ENCODE peak calls at places on chromosome 7, in six cellular contexts. One of them, this sample, is unnamed.

GRCh38 chr7:134438946-134439345 is 20.0 kb downstream of the AKR1B1 start:
- DNase-seq in NCI-H2171 treated with DMSO at 0.1 percent for 48 hours: no peak
- DNase-seq in Kasumi-1: no peak
- DNase-seq in right atrium auricular region: no peak
- DNase-seq in fibroblast of pulmonary artery: no peak
- DNase-seq in stimulated activated CD8-positive, alpha-beta memory T cell treated with anti-CD3 and anti-CD28 coated beads, Interleukin-4, amount 100 ng/mL, for 24 hours: no peak
- DNase-seq in this sample: no peak

GRCh38 chr7:30093351-30094019 is 41.3 kb upstream of the MTURN start:
- DNase-seq in NCI-H2171 treated with DMSO at 0.1 percent for 48 hours: no peak
- DNase-seq in Kasumi-1: no peak
- DNase-seq in right atrium auricular region: peak
- DNase-seq in fibroblast of pulmonary artery: peak
- DNase-seq in stimulated activated CD8-positive, alpha-beta memory T cell treated with anti-CD3 and anti-CD28 coated beads, Interleukin-4, amount 100 ng/mL, for 24 hours: no peak
- DNase-seq in this sample: no peak

GRCh38 chr7:37666026-37666780 is 17.4 kb upstream of the GPR141 start:
- DNase-seq in NCI-H2171 treated with DMSO at 0.1 percent for 48 hours: no peak
- DNase-seq in Kasumi-1: no peak
- DNase-seq in right atrium auricular region: no peak
- DNase-seq in fibroblast of pulmonary artery: no peak
- DNase-seq in stimulated activated CD8-positive, alpha-beta memory T cell treated with anti-CD3 and anti-CD28 coated beads, Interleukin-4, amount 100 ng/mL, for 24 hours: no peak
- DNase-seq in this sample: no peak

GRCh38 chr7:30501264-30501663 is 3.4 kb downstream of the GGCT start:
- DNase-seq in NCI-H2171 treated with DMSO at 0.1 percent for 48 hours: no peak
- DNase-seq in Kasumi-1: no peak
- DNase-seq in right atrium auricular region: no peak
- DNase-seq in fibroblast of pulmonary artery: no peak
- DNase-seq in stimulated activated CD8-positive, alpha-beta memory T cell treated with anti-CD3 and anti-CD28 coated beads, Interleukin-4, amount 100 ng/mL, for 24 hours: no peak
- DNase-seq in this sample: no peak

GRCh38 chr7:22597845-22598244 is 97.9 kb upstream of the STEAP1B start:
- DNase-seq in NCI-H2171 treated with DMSO at 0.1 percent for 48 hours: no peak
- DNase-seq in Kasumi-1: no peak
- DNase-seq in right atrium auricular region: no peak
- DNase-seq in fibroblast of pulmonary artery: peak
- DNase-seq in stimulated activated CD8-positive, alpha-beta memory T cell treated with anti-CD3 and anti-CD28 coated beads, Interleukin-4, amount 100 ng/mL, for 24 hours: no peak
- DNase-seq in this sample: no peak

GRCh38 chr7:102252373-102252982 is 34.2 kb upstream of the SH2B2 start:
- DNase-seq in NCI-H2171 treated with DMSO at 0.1 percent for 48 hours: no peak
- DNase-seq in Kasumi-1: no peak
- DNase-seq in right atrium auricular region: no peak
- DNase-seq in fibroblast of pulmonary artery: no peak
- DNase-seq in stimulated activated CD8-positive, alpha-beta memory T cell treated with anti-CD3 and anti-CD28 coated beads, Interleukin-4, amount 100 ng/mL, for 24 hours: no peak
- DNase-seq in this sample: no peak

GRCh38 chr7:74057216-74057925 is 26.2 kb upstream of the LIMK1 start:
- DNase-seq in NCI-H2171 treated with DMSO at 0.1 percent for 48 hours: no peak
- DNase-seq in Kasumi-1: no peak
- DNase-seq in right atrium auricular region: no peak
- DNase-seq in fibroblast of pulmonary artery: no peak
- DNase-seq in stimulated activated CD8-positive, alpha-beta memory T cell treated with anti-CD3 and anti-CD28 coated beads, Interleukin-4, amount 100 ng/mL, for 24 hours: no peak
- DNase-seq in this sample: peak

GRCh38 chr7:34457329-34457728 is 200.7 kb upstream of the NPSR1 start:
- DNase-seq in NCI-H2171 treated with DMSO at 0.1 percent for 48 hours: no peak
- DNase-seq in Kasumi-1: no peak
- DNase-seq in right atrium auricular region: no peak
- DNase-seq in fibroblast of pulmonary artery: no peak
- DNase-seq in stimulated activated CD8-positive, alpha-beta memory T cell treated with anti-CD3 and anti-CD28 coated beads, Interleukin-4, amount 100 ng/mL, for 24 hours: no peak
- DNase-seq in this sample: no peak

GRCh38 chr7:47635091-47636090 is 53.5 kb upstream of the TNS3 start:
- DNase-seq in NCI-H2171 treated with DMSO at 0.1 percent for 48 hours: peak
- DNase-seq in Kasumi-1: no peak
- DNase-seq in right atrium auricular region: no peak
- DNase-seq in fibroblast of pulmonary artery: no peak
- DNase-seq in stimulated activated CD8-positive, alpha-beta memory T cell treated with anti-CD3 and anti-CD28 coated beads, Interleukin-4, amount 100 ng/mL, for 24 hours: no peak
- DNase-seq in this sample: no peak

GRCh38 chr7:142885311-142886230 is at the start of gene TRPV6:
- DNase-seq in NCI-H2171 treated with DMSO at 0.1 percent for 48 hours: no peak
- DNase-seq in Kasumi-1: no peak
- DNase-seq in right atrium auricular region: no peak
- DNase-seq in fibroblast of pulmonary artery: no peak
- DNase-seq in stimulated activated CD8-positive, alpha-beta memory T cell treated with anti-CD3 and anti-CD28 coated beads, Interleukin-4, amount 100 ng/mL, for 24 hours: no peak
- DNase-seq in this sample: no peak

GRCh38 chr7:4838626-4839334 is 23.1 kb downstream of the PAPOLB start:
- DNase-seq in NCI-H2171 treated with DMSO at 0.1 percent for 48 hours: no peak
- DNase-seq in Kasumi-1: no peak
- DNase-seq in right atrium auricular region: no peak
- DNase-seq in fibroblast of pulmonary artery: no peak
- DNase-seq in stimulated activated CD8-positive, alpha-beta memory T cell treated with anti-CD3 and anti-CD28 coated beads, Interleukin-4, amount 100 ng/mL, for 24 hours: no peak
- DNase-seq in this sample: no peak

GRCh38 chr7:129875160-129875559 is 77.6 kb downstream of the UBE2H start:
- DNase-seq in NCI-H2171 treated with DMSO at 0.1 percent for 48 hours: no peak
- DNase-seq in Kasumi-1: no peak
- DNase-seq in right atrium auricular region: no peak
- DNase-seq in fibroblast of pulmonary artery: no peak
- DNase-seq in stimulated activated CD8-positive, alpha-beta memory T cell treated with anti-CD3 and anti-CD28 coated beads, Interleukin-4, amount 100 ng/mL, for 24 hours: no peak
- DNase-seq in this sample: no peak

GRCh38 chr7:1693419-1693990 is 23.4 kb downstream of the ELFN1 start:
- DNase-seq in NCI-H2171 treated with DMSO at 0.1 percent for 48 hours: peak
- DNase-seq in Kasumi-1: no peak
- DNase-seq in right atrium auricular region: no peak
- DNase-seq in fibroblast of pulmonary artery: no peak
- DNase-seq in stimulated activated CD8-positive, alpha-beta memory T cell treated with anti-CD3 and anti-CD28 coated beads, Interleukin-4, amount 100 ng/mL, for 24 hours: no peak
- DNase-seq in this sample: no peak

GRCh38 chr7:131896189-131896855 is 339.9 kb upstream of the PODXL start:
- DNase-seq in NCI-H2171 treated with DMSO at 0.1 percent for 48 hours: no peak
- DNase-seq in Kasumi-1: no peak
- DNase-seq in right atrium auricular region: no peak
- DNase-seq in fibroblast of pulmonary artery: no peak
- DNase-seq in stimulated activated CD8-positive, alpha-beta memory T cell treated with anti-CD3 and anti-CD28 coated beads, Interleukin-4, amount 100 ng/mL, for 24 hours: no peak
- DNase-seq in this sample: no peak

GRCh38 chr7:41003031-41003925 is 699.6 kb downstream of the INHBA start:
- DNase-seq in NCI-H2171 treated with DMSO at 0.1 percent for 48 hours: peak
- DNase-seq in Kasumi-1: peak
- DNase-seq in right atrium auricular region: no peak
- DNase-seq in fibroblast of pulmonary artery: peak
- DNase-seq in stimulated activated CD8-positive, alpha-beta memory T cell treated with anti-CD3 and anti-CD28 coated beads, Interleukin-4, amount 100 ng/mL, for 24 hours: peak
- DNase-seq in this sample: peak

GRCh38 chr7:9752033-9752432 is 1221.6 kb upstream of the PHF14 start:
- DNase-seq in NCI-H2171 treated with DMSO at 0.1 percent for 48 hours: no peak
- DNase-seq in Kasumi-1: no peak
- DNase-seq in right atrium auricular region: no peak
- DNase-seq in fibroblast of pulmonary artery: no peak
- DNase-seq in stimulated activated CD8-positive, alpha-beta memory T cell treated with anti-CD3 and anti-CD28 coated beads, Interleukin-4, amount 100 ng/mL, for 24 hours: no peak
- DNase-seq in this sample: no peak